ENCODE peak calls at places on chromosomes 13 and 19, in nine cellular contexts. A, E, Y, G, P, R, S, W and Q are unnamed samples.

GRCh38 chr19:45250832-45251451 is at the start of gene MARK4:
- DNase-seq in W (no peak), R (no peak), P (peak), Y (peak), G (peak), A (peak), E (no peak), S (no peak), Q (peak)

GRCh38 chr13:66152596-66152995 is 1077.5 kb downstream of the PCDH9 start:
- DNase-seq in A (no peak), E (no peak), P (no peak), S (no peak), R (no peak), Y (no peak), G (no peak), W (no peak), Q (no peak)

GRCh38 chr13:95588721-95589120 is 36.2 kb downstream of the CLDN10 start:
- DNase-seq in P (no peak), R (no peak), S (no peak), Y (no peak), W (peak), E (no peak), A (no peak), G (no peak), Q (no peak)

GRCh38 chr19:13366529-13367143 is 139.6 kb downstream of the CACNA1A start:
- DNase-seq in E (no peak), S (no peak), A (no peak), W (no peak), G (peak), P (no peak), Y (no peak), R (no peak), Q (no peak)

GRCh38 chr13:96792736-96793444 is 201.4 kb downstream of the OXGR1 start:
- DNase-seq in A (no peak), R (no peak), Y (no peak), S (no peak), W (no peak), P (no peak), G (no peak), E (no peak), Q (no peak)

GRCh38 chr19:45824041-45824471 is 8.9 kb upstream of the RSPH6A start:
- DNase-seq in A (no peak), R (no peak), Y (no peak), P (no peak), G (no peak), W (no peak), E (no peak), S (no peak), Q (peak)

GRCh38 chr19:54364775-54365257 is at the start of gene LAIR1:
- DNase-seq in S (no peak), Y (peak), A (no peak), W (no peak), R (no peak), E (no peak), P (no peak), G (no peak), Q (no peak)

GRCh38 chr13:109938255-109938936 is 152.0 kb upstream of the IRS2 start:
- DNase-seq in R (no peak), G (peak), S (peak), Y (no peak), A (no peak), E (peak), W (no peak), P (no peak), Q (peak)

GRCh38 chr13:112814905-112815585 is 125.2 kb downstream of the ATP11A start:
- DNase-seq in G (no peak), R (no peak), Y (no peak), S (no peak), E (no peak), P (no peak), W (no peak), A (no peak), Q (no peak)

GRCh38 chr19:5048091-5048726 is 79.3 kb downstream of the KDM4B start:
- DNase-seq in Y (peak), P (peak), R (peak), G (peak), A (peak), W (no peak), S (no peak), E (no peak), Q (peak)

GRCh38 chr13:100508391-100508790 is 80.2 kb downstream of the GGACT start:
- DNase-seq in W (no peak), G (no peak), E (no peak), Y (no peak), S (no peak), A (no peak), R (no peak), P (no peak), Q (no peak)

GRCh38 chr13:61779456-61779855 is 363.8 kb upstream of the PCDH20 start:
- DNase-seq in R (no peak), G (no peak), P (no peak), Y (no peak), E (no peak), A (no peak), S (no peak), W (no peak), Q (no peak)

GRCh38 chr13:112575295-112575622 is 12.7 kb downstream of the TUBGCP3 start:
- DNase-seq in Y (no peak), G (no peak), S (no peak), P (no peak), R (no peak), W (no peak), A (no peak), E (no peak), Q (no peak)

GRCh38 chr19:13017306-13018036 is 22.2 kb downstream of the NFIX start:
- DNase-seq in Y (no peak), E (no peak), S (no peak), R (no peak), G (no peak), P (no peak), W (no peak), A (no peak), Q (peak)

GRCh38 chr19:35592226-35592625 is 6.3 kb downstream of the PMIS2 start:
- DNase-seq in S (no peak), Y (no peak), R (no peak), E (no peak), P (peak), G (peak), W (no peak), A (no peak), Q (no peak)

GRCh38 chr19:15666883-15667282 is 6.0 kb upstream of the CYP4F12 start:
- DNase-seq in S (no peak), Y (no peak), A (peak), G (no peak), R (no peak), E (no peak), W (no peak), P (no peak), Q (no peak)

GRCh38 chr19:10510301-10510802 is 6.9 kb downstream of the S1PR5 start:
- DNase-seq in R (no peak), Y (no peak), S (no peak), A (no peak), P (peak), E (no peak), G (no peak), W (peak), Q (no peak)

GRCh38 chr13:91572439-91572838 is 174.0 kb downstream of the GPC5 start:
- DNase-seq in S (no peak), W (no peak), A (no peak), E (no peak), R (no peak), Y (no peak), P (no peak), G (no peak), Q (no peak)

GRCh38 chr13:57865600-57866294 is 234.2 kb downstream of the PCDH17 start:
- DNase-seq in R (no peak), E (no peak), G (no peak), Y (no peak), P (no peak), S (no peak), A (no peak), W (peak), Q (no peak)

GRCh38 chr19:55647732-55648656 is at the start of gene CCDC106:
- DNase-seq in G (peak), E (no peak), Y (peak), P (peak), A (peak), R (no peak), W (peak), S (no peak), Q (peak)

GRCh38 chr13:50365683-50366391 is 350.6 kb downstream of the KCNRG start:
- DNase-seq in G (no peak), A (no peak), Y (no peak), R (no peak), S (peak), P (no peak), W (peak), E (no peak), Q (no peak)

GRCh38 chr19:51654783-51655182 is 8.2 kb upstream of the SIGLEC14 start:
- DNase-seq in G (no peak), W (no peak), P (no peak), E (no peak), A (no peak), R (no peak), S (no peak), Y (no peak), Q (no peak)

GRCh38 chr13:61024046-61024445 is 391.6 kb downstream of the PCDH20 start:
- DNase-seq in P (no peak), E (no peak), S (no peak), A (no peak), W (no peak), G (no peak), Y (no peak), R (no peak), Q (no peak)

GRCh38 chr19:54561840-54562239 is 11.8 kb upstream of the LILRA2 start:
- DNase-seq in Y (no peak), W (no peak), P (no peak), G (no peak), S (no peak), A (no peak), E (no peak), R (no peak), Q (no peak)

GRCh38 chr13:30022256-30022655 is 171.8 kb upstream of the UBL3 start:
- DNase-seq in Y (no peak), S (no peak), G (no peak), R (no peak), W (no peak), P (no peak), E (no peak), A (no peak), Q (no peak)

GRCh38 chr19:31641591-31641990 is 292.4 kb upstream of the TSHZ3 start:
- DNase-seq in P (no peak), G (no peak), E (no peak), W (no peak), R (no peak), A (no peak), S (peak), Y (no peak), Q (no peak)

GRCh38 chr13:75153834-75154233 is 328.1 kb downstream of the TBC1D4 start:
- DNase-seq in A (no peak), R (no peak), G (peak), E (no peak), Y (no peak), S (no peak), W (no peak), P (no peak), Q (no peak)

GRCh38 chr13:24273926-24274325 is 35.5 kb upstream of the C1QTNF9 start:
- DNase-seq in Y (no peak), R (no peak), E (no peak), W (no peak), A (no peak), P (no peak), G (no peak), S (no peak), Q (no peak)

GRCh38 chr13:113216165-113217056 is 7.0 kb downstream of the CUL4A start:
- DNase-seq in P (no peak), S (peak), A (no peak), W (peak), R (no peak), G (peak), Y (peak), E (peak), Q (peak)

GRCh38 chr13:51455532-51455931 is 2.7 kb upstream of the INTS6 start:
- DNase-seq in P (no peak), R (no peak), Y (peak), W (no peak), S (no peak), A (no peak), G (no peak), E (no peak), Q (no peak)

GRCh38 chr19:29336425-29336824 is 123.5 kb upstream of the UQCRFS1 start:
- DNase-seq in E (no peak), S (no peak), A (no peak), W (no peak), R (no peak), P (no peak), G (no peak), Y (no peak), Q (no peak)

GRCh38 chr19:1789282-1790020 is 22.6 kb downstream of the ATP8B3 start:
- DNase-seq in E (no peak), S (no peak), Y (no peak), R (no peak), A (no peak), P (no peak), G (no peak), W (no peak), Q (no peak)

GRCh38 chr13:94535775-94536174 is 56.3 kb upstream of the DCT start:
- DNase-seq in Y (no peak), P (no peak), W (peak), S (no peak), G (no peak), E (no peak), R (no peak), A (no peak), Q (no peak)

GRCh38 chr13:88051746-88052482 is 380.7 kb downstream of the SLITRK5 start:
- DNase-seq in S (no peak), A (peak), E (no peak), W (no peak), R (no peak), G (no peak), Y (peak), P (no peak), Q (no peak)
- TF ChIP-seq CTCF in S (no peak), A (no peak), E (no peak), W (no peak), R (no peak), G (no peak), Y (no peak), P (no peak), Q (no peak)

GRCh38 chr19:56912406-56912805 is 71.9 kb upstream of the PEG3 start:
- DNase-seq in E (no peak), G (no peak), R (no peak), P (no peak), Y (no peak), A (no peak), S (no peak), W (no peak), Q (no peak)

GRCh38 chr19:56916528-56916927 is 76.0 kb upstream of the PEG3 start:
- DNase-seq in E (no peak), R (no peak), G (no peak), S (no peak), P (no peak), Y (no peak), A (no peak), W (no peak), Q (no peak)

GRCh38 chr19:56918682-56919307 is 78.3 kb upstream of the PEG3 start:
- DNase-seq in A (no peak), S (no peak), R (no peak), G (no peak), E (no peak), P (no peak), Y (no peak), W (no peak), Q (no peak)

GRCh38 chr19:56919308-56919995 is 78.9 kb upstream of the PEG3 start:
- DNase-seq in P (no peak), R (no peak), S (no peak), G (no peak), Y (no peak), A (no peak), E (no peak), W (no peak), Q (no peak)

DNA sequence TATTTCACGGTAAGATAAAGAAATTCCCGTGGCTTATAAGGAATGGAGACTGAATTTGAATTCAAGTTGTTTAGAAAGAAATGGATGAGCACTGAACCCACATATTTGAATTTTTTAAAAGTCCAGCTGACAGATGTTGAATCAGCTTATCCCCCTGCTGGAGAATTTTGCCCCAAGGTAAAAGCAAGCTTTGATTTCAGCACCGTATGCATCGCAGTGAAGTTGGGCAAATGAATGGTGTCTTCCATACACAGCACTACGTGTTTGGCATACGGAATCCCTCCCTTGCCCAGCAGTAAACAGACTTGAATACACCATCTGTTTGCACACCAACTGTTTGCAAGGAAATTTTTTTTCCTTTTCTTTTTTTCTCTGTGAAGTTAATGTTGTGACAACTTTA is 77.5 kb upstream of the PEG3 start:
- DNase-seq in S (no peak), P (no peak), Y (no peak), A (no peak), E (no peak), R (no peak), W (no peak), G (no peak), Q (no peak)
- TF ChIP-seq CTCF in S (no peak), P (no peak), Y (no peak), A (no peak), E (no peak), R (no peak), W (no peak), G (no peak), Q (no peak)

GRCh38 chr19:3969435-3970312 is 1.2 kb downstream of the DAPK3 start:
- DNase-seq in Y (no peak), S (peak), A (no peak), G (peak), R (peak), E (no peak), W (peak), P (no peak), Q (peak)
- TF ChIP-seq CTCF in Y (no peak), S (peak), A (no peak), G (peak), R (no peak), E (peak), W (peak), P (no peak), Q (peak)

DNA sequence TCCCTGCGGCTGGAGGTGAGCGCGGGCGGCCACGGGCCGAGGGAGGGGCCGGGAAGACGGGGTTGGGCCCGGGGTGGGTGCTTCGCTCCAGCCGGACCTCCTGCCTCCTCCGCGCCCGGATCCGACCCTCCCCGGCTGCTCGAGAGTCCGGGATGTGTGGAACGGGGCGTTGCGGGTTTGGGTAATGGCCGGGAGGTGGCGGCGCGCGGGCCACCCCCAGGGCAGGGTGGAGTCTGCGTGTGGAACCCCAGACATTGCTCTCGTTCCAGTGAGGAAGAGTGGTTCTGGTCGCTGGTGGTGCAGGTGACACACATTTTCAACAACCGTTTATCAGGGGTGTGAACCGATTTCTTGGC is 38.8 kb downstream of the ARHGEF7 start:
- DNase-seq in A (peak), W (peak), E (no peak), G (no peak), R (peak), P (peak), S (no peak), Y (no peak), Q (peak)
- TF ChIP-seq CTCF in A (no peak), W (peak), E (peak), G (peak), R (no peak), P (peak), S (peak), Y (peak), Q (peak)

GRCh38 chr19:6109947-6110346 is 353 bp downstream of the RFX2 start:
- DNase-seq in A (no peak), E (no peak), W (no peak), G (no peak), P (no peak), Y (no peak), S (no peak), R (peak), Q (no peak)
- TF ChIP-seq CTCF in A (no peak), E (no peak), W (no peak), G (no peak), P (no peak), Y (no peak), S (no peak), R (no peak), Q (no peak)

GRCh38 chr13:48749699-48750473 is 96.2 kb downstream of the CYSLTR2 start:
- DNase-seq in S (peak), A (peak), R (peak), G (peak), P (peak), E (peak), W (peak), Y (no peak), Q (peak)
- TF ChIP-seq CTCF in S (peak), A (peak), R (no peak), G (peak), P (peak), E (peak), W (peak), Y (peak), Q (peak)

DNA sequence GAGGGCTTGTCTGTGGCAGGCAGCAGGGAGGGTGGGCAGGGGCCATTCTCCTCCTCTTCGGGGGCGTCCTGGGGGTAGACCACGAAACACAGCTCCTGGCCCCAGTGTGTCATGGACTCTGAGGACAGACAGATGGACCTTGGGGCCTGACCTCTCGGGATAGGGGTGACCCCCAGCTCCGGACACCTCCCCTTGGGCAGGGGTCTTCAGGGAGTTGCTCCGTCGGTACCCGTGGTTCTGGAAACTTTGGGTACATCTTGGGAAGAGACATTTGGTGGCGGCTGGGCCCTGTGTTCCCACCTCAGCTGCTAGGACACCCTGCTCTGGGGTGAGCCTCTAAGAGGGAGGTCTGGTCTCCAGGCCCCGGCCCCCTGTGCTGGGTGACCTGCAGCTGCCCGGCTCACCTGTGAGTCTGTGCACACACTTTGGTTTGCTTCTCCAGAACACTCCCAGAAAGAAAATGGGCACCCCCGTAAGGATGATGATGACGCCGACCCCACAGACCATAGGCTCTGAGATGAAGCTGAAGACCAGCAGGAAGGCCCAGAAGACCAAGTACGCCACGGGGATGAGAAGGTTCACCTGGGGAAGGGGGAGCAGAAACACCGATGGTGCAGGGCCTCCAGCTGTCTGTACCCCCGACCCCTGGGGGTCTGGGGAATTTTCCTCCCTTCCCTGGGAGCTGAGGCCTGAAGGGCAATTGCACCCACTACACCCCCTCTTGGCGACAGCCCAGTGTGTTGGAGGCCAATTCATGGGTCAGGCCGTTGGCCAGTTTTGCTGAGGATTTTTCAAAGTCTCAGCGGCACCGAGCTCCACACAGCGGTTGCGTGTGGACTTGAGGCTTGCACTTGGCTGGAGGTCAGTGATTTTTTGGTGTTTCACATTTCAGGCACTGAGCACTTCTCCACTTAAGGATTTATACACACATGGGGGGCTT is 15.0 kb downstream of the LRP3 start:
- DNase-seq in W (no peak), S (no peak), E (no peak), G (peak), P (no peak), Y (no peak), A (no peak), R (no peak), Q (no peak)
- TF ChIP-seq CTCF in W (no peak), S (no peak), E (no peak), G (no peak), P (no peak), Y (no peak), A (no peak), R (no peak), Q (no peak)

GRCh38 chr13:34143637-34144036 is 325.7 kb downstream of the RFC3 start:
- DNase-seq in P (no peak), W (no peak), E (no peak), R (no peak), S (no peak), Y (no peak), A (no peak), G (no peak), Q (no peak)
- TF ChIP-seq CTCF in P (no peak), W (no peak), E (no peak), R (no peak), S (no peak), Y (no peak), A (no peak), G (peak), Q (no peak)